ENCODE peak calls at places on chromosomes 12 and 14, in seven cellular contexts. One of them, this sample, is unnamed. For H3K4me1, the result is how much of the 10 kb centered on the place peaks cover.

GRCh38 chr12:121255433-121255832 is 41.1 kb downstream of the CAMKK2 start:
- DNase-seq in transverse colon: no peak
- DNase-seq in suprapubic skin: no peak
- DNase-seq in stomach: no peak
- DNase-seq in GM12878: no peak
- DNase-seq in sigmoid colon: no peak
- DNase-seq in H1: no peak
- DNase-seq in this sample: no peak

GRCh38 chr14:98175436-98175835 is 1096.6 kb downstream of the BCL11B start:
- DNase-seq in transverse colon: no peak
- DNase-seq in suprapubic skin: no peak
- DNase-seq in stomach: no peak
- DNase-seq in GM12878: no peak
- DNase-seq in sigmoid colon: no peak
- DNase-seq in H1: no peak
- DNase-seq in this sample: no peak

GRCh38 chr12:132199526-132200319 is 55.5 kb downstream of the NOC4L start:
- DNase-seq in transverse colon: no peak
- DNase-seq in suprapubic skin: no peak
- DNase-seq in stomach: no peak
- DNase-seq in GM12878: no peak
- DNase-seq in sigmoid colon: no peak
- DNase-seq in H1: no peak
- DNase-seq in this sample: peak

GRCh38 chr12:96164951-96165858 is 29.0 kb upstream of the ELK3 start:
- DNase-seq in transverse colon: no peak
- DNase-seq in suprapubic skin: no peak
- DNase-seq in stomach: no peak
- DNase-seq in GM12878: no peak
- DNase-seq in sigmoid colon: no peak
- DNase-seq in H1: no peak
- DNase-seq in this sample: no peak

GRCh38 chr14:106308839-106309389 is 782.5 kb downstream of the TMEM121 start:
- DNase-seq in transverse colon: peak
- DNase-seq in suprapubic skin: no peak
- DNase-seq in stomach: peak
- DNase-seq in GM12878: peak
- DNase-seq in sigmoid colon: no peak
- DNase-seq in H1: peak
- DNase-seq in this sample: peak

GRCh38 chr12:116520801-116521471 is 38.2 kb upstream of the MAP1LC3B2 start:
- DNase-seq in transverse colon: no peak
- DNase-seq in suprapubic skin: peak
- DNase-seq in stomach: no peak
- DNase-seq in GM12878: no peak
- DNase-seq in sigmoid colon: no peak
- DNase-seq in H1: no peak
- DNase-seq in this sample: no peak

GRCh38 chr12:99523853-99524252 is 123.7 kb upstream of the GARIN6 start:
- DNase-seq in transverse colon: no peak
- DNase-seq in suprapubic skin: no peak
- DNase-seq in stomach: no peak
- DNase-seq in GM12878: no peak
- DNase-seq in sigmoid colon: no peak
- DNase-seq in H1: no peak
- DNase-seq in this sample: no peak

GRCh38 chr14:98008381-98009113 is 1211.4 kb downstream of the VRK1 start:
- DNase-seq in transverse colon: no peak
- DNase-seq in suprapubic skin: no peak
- DNase-seq in stomach: no peak
- DNase-seq in GM12878: no peak
- DNase-seq in sigmoid colon: no peak
- DNase-seq in H1: no peak
- DNase-seq in this sample: no peak

GRCh38 chr12:76719171-76719631 is 44.7 kb upstream of the ZDHHC17 start:
- DNase-seq in transverse colon: no peak
- DNase-seq in suprapubic skin: no peak
- DNase-seq in stomach: no peak
- DNase-seq in GM12878: no peak
- DNase-seq in sigmoid colon: no peak
- DNase-seq in H1: no peak
- DNase-seq in this sample: no peak

GRCh38 chr12:44375694-44376093 is 500.4 kb downstream of the NELL2 start:
- DNase-seq in transverse colon: no peak
- DNase-seq in suprapubic skin: no peak
- DNase-seq in stomach: no peak
- DNase-seq in GM12878: no peak
- DNase-seq in sigmoid colon: no peak
- DNase-seq in H1: no peak
- DNase-seq in this sample: no peak

GRCh38 chr12:91211869-91212268 is 29.3 kb upstream of the DCN start:
- DNase-seq in transverse colon: no peak
- DNase-seq in suprapubic skin: no peak
- DNase-seq in stomach: no peak
- DNase-seq in GM12878: no peak
- DNase-seq in sigmoid colon: no peak
- DNase-seq in H1: no peak
- DNase-seq in this sample: no peak

GRCh38 chr12:117844114-117844513 is 124.7 kb downstream of the KSR2 start:
- DNase-seq in transverse colon: no peak
- DNase-seq in suprapubic skin: no peak
- DNase-seq in stomach: no peak
- DNase-seq in GM12878: no peak
- DNase-seq in sigmoid colon: peak
- DNase-seq in H1: no peak
- DNase-seq in this sample: no peak

GRCh38 chr14:53044486-53044885 is 93.6 kb upstream of the FERMT2 start:
- DNase-seq in transverse colon: no peak
- DNase-seq in suprapubic skin: no peak
- DNase-seq in stomach: no peak
- DNase-seq in GM12878: no peak
- DNase-seq in sigmoid colon: no peak
- DNase-seq in H1: no peak
- DNase-seq in this sample: no peak

GRCh38 chr14:51020024-51020710 is 74.7 kb downstream of the TRIM9 start:
- DNase-seq in transverse colon: no peak
- DNase-seq in suprapubic skin: no peak
- DNase-seq in stomach: no peak
- DNase-seq in GM12878: no peak
- DNase-seq in sigmoid colon: no peak
- DNase-seq in H1: no peak
- DNase-seq in this sample: no peak

GRCh38 chr12:55728932-55729591 is at the start of gene CD63:
- DNase-seq in transverse colon: peak
- DNase-seq in suprapubic skin: peak
- DNase-seq in stomach: peak
- DNase-seq in GM12878: no peak
- DNase-seq in sigmoid colon: peak
- DNase-seq in H1: peak
- DNase-seq in this sample: peak
- TF ChIP-seq POLR2AphosphoS5 in transverse colon: peak
- TF ChIP-seq POLR2AphosphoS5 in suprapubic skin: peak
- TF ChIP-seq POLR2AphosphoS5 in stomach: peak
- TF ChIP-seq POLR2AphosphoS5 in GM12878: peak
- TF ChIP-seq POLR2AphosphoS5 in sigmoid colon: peak
- TF ChIP-seq POLR2AphosphoS5 in H1: no peak
- TF ChIP-seq POLR2AphosphoS5 in this sample: peak

GRCh38 chr14:65297744-65298143 is 114.8 kb upstream of the FUT8 start:
- DNase-seq in transverse colon: peak
- DNase-seq in suprapubic skin: no peak
- DNase-seq in stomach: peak
- DNase-seq in GM12878: no peak
- DNase-seq in sigmoid colon: no peak
- DNase-seq in H1: no peak
- DNase-seq in this sample: peak
- TF ChIP-seq EP300 in transverse colon: no peak
- TF ChIP-seq EP300 in suprapubic skin: no peak
- TF ChIP-seq EP300 in stomach: no peak
- TF ChIP-seq EP300 in GM12878: no peak
- TF ChIP-seq EP300 in sigmoid colon: no peak
- TF ChIP-seq EP300 in H1: no peak
- TF ChIP-seq EP300 in this sample: no peak

GRCh38 chr12:6442799-6443198 is 2.0 kb upstream of the CD27 start:
- DNase-seq in transverse colon: no peak
- DNase-seq in suprapubic skin: no peak
- DNase-seq in stomach: no peak
- DNase-seq in GM12878: no peak
- DNase-seq in sigmoid colon: no peak
- DNase-seq in H1: no peak
- DNase-seq in this sample: no peak
- H3K4me1 ChIP-seq in transverse colon: under half
- H3K4me1 ChIP-seq in suprapubic skin: under half
- H3K4me1 ChIP-seq in stomach: under half
- H3K4me1 ChIP-seq in GM12878: under half
- H3K4me1 ChIP-seq in sigmoid colon: under half
- H3K4me1 ChIP-seq in H1: under half
- H3K4me1 ChIP-seq in this sample: under half

GRCh38 chr14:23240661-23241060 is 2.9 kb downstream of the RNF212B start:
- DNase-seq in transverse colon: no peak
- DNase-seq in suprapubic skin: no peak
- DNase-seq in stomach: no peak
- DNase-seq in GM12878: no peak
- DNase-seq in sigmoid colon: no peak
- DNase-seq in H1: no peak
- DNase-seq in this sample: no peak

GRCh38 chr14:23242076-23242475 is 4.3 kb downstream of the RNF212B start:
- DNase-seq in transverse colon: no peak
- DNase-seq in suprapubic skin: no peak
- DNase-seq in stomach: no peak
- DNase-seq in GM12878: no peak
- DNase-seq in sigmoid colon: no peak
- DNase-seq in H1: no peak
- DNase-seq in this sample: no peak

GRCh38 chr14:23237772-23238594 is at the start of gene RNF212B:
- DNase-seq in transverse colon: peak
- DNase-seq in suprapubic skin: peak
- DNase-seq in stomach: peak
- DNase-seq in GM12878: no peak
- DNase-seq in sigmoid colon: peak
- DNase-seq in H1: peak
- DNase-seq in this sample: peak
- TF ChIP-seq POLR2AphosphoS5 in transverse colon: peak
- TF ChIP-seq POLR2AphosphoS5 in suprapubic skin: no peak
- TF ChIP-seq POLR2AphosphoS5 in stomach: peak
- TF ChIP-seq POLR2AphosphoS5 in GM12878: no peak
- TF ChIP-seq POLR2AphosphoS5 in sigmoid colon: no peak
- TF ChIP-seq POLR2AphosphoS5 in H1: peak
- TF ChIP-seq POLR2AphosphoS5 in this sample: no peak